ENCODE peak calls at places on chromosomes 16 and 17, in nine cellular contexts. One of them, this sample, is unnamed.

GRCh38 chr17:65058151-65058550 is 1.6 kb upstream of the GNA13 start:
- DNase-seq in stimulated activated CD4-positive, alpha-beta T cell treated with anti-CD3 and anti-CD28 coated beads, TNF-alpha, amount 100 ng/mL, for 48 hours: no peak
- DNase-seq in GOT3: no peak
- DNase-seq in A549: no peak
- DNase-seq in NCI-H2029: no peak
- DNase-seq in HFF-Myc: no peak
- DNase-seq in naive thymus-derived CD4-positive, alpha-beta T cell: no peak
- DNase-seq in effector memory CD4-positive, alpha-beta T cell: no peak
- DNase-seq in stimulated activated CD8-positive, alpha-beta memory T cell treated with anti-CD3 and anti-CD28 coated beads, Interleukin-4, amount 100 ng/mL, for 48 hours: no peak
- DNase-seq in this sample: no peak

GRCh38 chr17:42111901-42112551 is 488 bp downstream of the DHX58 start:
- DNase-seq in stimulated activated CD8-positive, alpha-beta memory T cell treated with anti-CD3 and anti-CD28 coated beads, Interleukin-4, amount 100 ng/mL, for 48 hours: peak
- DNase-seq in HFF-Myc: no peak
- DNase-seq in A549: no peak
- DNase-seq in stimulated activated CD4-positive, alpha-beta T cell treated with anti-CD3 and anti-CD28 coated beads, TNF-alpha, amount 100 ng/mL, for 48 hours: no peak
- DNase-seq in effector memory CD4-positive, alpha-beta T cell: peak
- DNase-seq in NCI-H2029: no peak
- DNase-seq in naive thymus-derived CD4-positive, alpha-beta T cell: no peak
- DNase-seq in GOT3: no peak
- DNase-seq in this sample: no peak

GRCh38 chr16:84854759-84855158 is 35.0 kb downstream of the CRISPLD2 start:
- DNase-seq in HFF-Myc: no peak
- DNase-seq in NCI-H2029: no peak
- DNase-seq in naive thymus-derived CD4-positive, alpha-beta T cell: no peak
- DNase-seq in stimulated activated CD8-positive, alpha-beta memory T cell treated with anti-CD3 and anti-CD28 coated beads, Interleukin-4, amount 100 ng/mL, for 48 hours: no peak
- DNase-seq in stimulated activated CD4-positive, alpha-beta T cell treated with anti-CD3 and anti-CD28 coated beads, TNF-alpha, amount 100 ng/mL, for 48 hours: no peak
- DNase-seq in A549: no peak
- DNase-seq in effector memory CD4-positive, alpha-beta T cell: no peak
- DNase-seq in GOT3: no peak
- DNase-seq in this sample: no peak

GRCh38 chr17:59491353-59492090 is 73.9 kb upstream of the DHX40 start:
- DNase-seq in naive thymus-derived CD4-positive, alpha-beta T cell: no peak
- DNase-seq in stimulated activated CD4-positive, alpha-beta T cell treated with anti-CD3 and anti-CD28 coated beads, TNF-alpha, amount 100 ng/mL, for 48 hours: no peak
- DNase-seq in effector memory CD4-positive, alpha-beta T cell: no peak
- DNase-seq in A549: no peak
- DNase-seq in NCI-H2029: no peak
- DNase-seq in stimulated activated CD8-positive, alpha-beta memory T cell treated with anti-CD3 and anti-CD28 coated beads, Interleukin-4, amount 100 ng/mL, for 48 hours: no peak
- DNase-seq in GOT3: no peak
- DNase-seq in HFF-Myc: no peak
- DNase-seq in this sample: no peak

GRCh38 chr17:1347681-1348318 is 52.2 kb downstream of the YWHAE start:
- DNase-seq in HFF-Myc: no peak
- DNase-seq in effector memory CD4-positive, alpha-beta T cell: no peak
- DNase-seq in GOT3: no peak
- DNase-seq in stimulated activated CD4-positive, alpha-beta T cell treated with anti-CD3 and anti-CD28 coated beads, TNF-alpha, amount 100 ng/mL, for 48 hours: no peak
- DNase-seq in A549: no peak
- DNase-seq in stimulated activated CD8-positive, alpha-beta memory T cell treated with anti-CD3 and anti-CD28 coated beads, Interleukin-4, amount 100 ng/mL, for 48 hours: no peak
- DNase-seq in NCI-H2029: no peak
- DNase-seq in naive thymus-derived CD4-positive, alpha-beta T cell: no peak
- DNase-seq in this sample: no peak

GRCh38 chr17:69093279-69093789 is 32.6 kb upstream of the ABCA9 start:
- DNase-seq in stimulated activated CD8-positive, alpha-beta memory T cell treated with anti-CD3 and anti-CD28 coated beads, Interleukin-4, amount 100 ng/mL, for 48 hours: no peak
- DNase-seq in A549: no peak
- DNase-seq in HFF-Myc: no peak
- DNase-seq in naive thymus-derived CD4-positive, alpha-beta T cell: no peak
- DNase-seq in effector memory CD4-positive, alpha-beta T cell: no peak
- DNase-seq in NCI-H2029: no peak
- DNase-seq in GOT3: no peak
- DNase-seq in stimulated activated CD4-positive, alpha-beta T cell treated with anti-CD3 and anti-CD28 coated beads, TNF-alpha, amount 100 ng/mL, for 48 hours: no peak
- DNase-seq in this sample: no peak

GRCh38 chr17:77530591-77530990 is 389.8 kb downstream of the SEC14L1 start:
- DNase-seq in NCI-H2029: no peak
- DNase-seq in HFF-Myc: no peak
- DNase-seq in naive thymus-derived CD4-positive, alpha-beta T cell: no peak
- DNase-seq in GOT3: no peak
- DNase-seq in stimulated activated CD4-positive, alpha-beta T cell treated with anti-CD3 and anti-CD28 coated beads, TNF-alpha, amount 100 ng/mL, for 48 hours: no peak
- DNase-seq in stimulated activated CD8-positive, alpha-beta memory T cell treated with anti-CD3 and anti-CD28 coated beads, Interleukin-4, amount 100 ng/mL, for 48 hours: no peak
- DNase-seq in effector memory CD4-positive, alpha-beta T cell: no peak
- DNase-seq in A549: no peak
- DNase-seq in this sample: no peak

GRCh38 chr17:29138991-29139682 is 41.1 kb downstream of the MYO18A start:
- DNase-seq in HFF-Myc: no peak
- DNase-seq in effector memory CD4-positive, alpha-beta T cell: no peak
- DNase-seq in naive thymus-derived CD4-positive, alpha-beta T cell: no peak
- DNase-seq in stimulated activated CD8-positive, alpha-beta memory T cell treated with anti-CD3 and anti-CD28 coated beads, Interleukin-4, amount 100 ng/mL, for 48 hours: peak
- DNase-seq in A549: no peak
- DNase-seq in GOT3: no peak
- DNase-seq in stimulated activated CD4-positive, alpha-beta T cell treated with anti-CD3 and anti-CD28 coated beads, TNF-alpha, amount 100 ng/mL, for 48 hours: no peak
- DNase-seq in NCI-H2029: peak
- DNase-seq in this sample: peak

GRCh38 chr16:6861136-6861535 is 471.5 kb upstream of the RBFOX1 start:
- DNase-seq in effector memory CD4-positive, alpha-beta T cell: no peak
- DNase-seq in A549: no peak
- DNase-seq in GOT3: no peak
- DNase-seq in stimulated activated CD8-positive, alpha-beta memory T cell treated with anti-CD3 and anti-CD28 coated beads, Interleukin-4, amount 100 ng/mL, for 48 hours: no peak
- DNase-seq in stimulated activated CD4-positive, alpha-beta T cell treated with anti-CD3 and anti-CD28 coated beads, TNF-alpha, amount 100 ng/mL, for 48 hours: no peak
- DNase-seq in naive thymus-derived CD4-positive, alpha-beta T cell: no peak
- DNase-seq in HFF-Myc: no peak
- DNase-seq in NCI-H2029: no peak
- DNase-seq in this sample: no peak

GRCh38 chr16:50247906-50248608 is 18.3 kb upstream of the ADCY7 start:
- DNase-seq in NCI-H2029: no peak
- DNase-seq in A549: no peak
- DNase-seq in GOT3: no peak
- DNase-seq in stimulated activated CD8-positive, alpha-beta memory T cell treated with anti-CD3 and anti-CD28 coated beads, Interleukin-4, amount 100 ng/mL, for 48 hours: no peak
- DNase-seq in HFF-Myc: no peak
- DNase-seq in effector memory CD4-positive, alpha-beta T cell: no peak
- DNase-seq in stimulated activated CD4-positive, alpha-beta T cell treated with anti-CD3 and anti-CD28 coated beads, TNF-alpha, amount 100 ng/mL, for 48 hours: no peak
- DNase-seq in naive thymus-derived CD4-positive, alpha-beta T cell: no peak
- DNase-seq in this sample: no peak

GRCh38 chr17:30318190-30318589 is 15.7 kb downstream of the TMIGD1 start:
- DNase-seq in GOT3: no peak
- DNase-seq in stimulated activated CD8-positive, alpha-beta memory T cell treated with anti-CD3 and anti-CD28 coated beads, Interleukin-4, amount 100 ng/mL, for 48 hours: no peak
- DNase-seq in A549: no peak
- DNase-seq in NCI-H2029: peak
- DNase-seq in stimulated activated CD4-positive, alpha-beta T cell treated with anti-CD3 and anti-CD28 coated beads, TNF-alpha, amount 100 ng/mL, for 48 hours: no peak
- DNase-seq in naive thymus-derived CD4-positive, alpha-beta T cell: no peak
- DNase-seq in HFF-Myc: no peak
- DNase-seq in effector memory CD4-positive, alpha-beta T cell: no peak
- DNase-seq in this sample: no peak

GRCh38 chr16:23920899-23921298 is 85.1 kb downstream of the PRKCB start:
- DNase-seq in naive thymus-derived CD4-positive, alpha-beta T cell: no peak
- DNase-seq in stimulated activated CD8-positive, alpha-beta memory T cell treated with anti-CD3 and anti-CD28 coated beads, Interleukin-4, amount 100 ng/mL, for 48 hours: no peak
- DNase-seq in A549: no peak
- DNase-seq in HFF-Myc: no peak
- DNase-seq in stimulated activated CD4-positive, alpha-beta T cell treated with anti-CD3 and anti-CD28 coated beads, TNF-alpha, amount 100 ng/mL, for 48 hours: no peak
- DNase-seq in NCI-H2029: no peak
- DNase-seq in effector memory CD4-positive, alpha-beta T cell: no peak
- DNase-seq in GOT3: no peak
- DNase-seq in this sample: no peak

GRCh38 chr17:58321571-58322525 is 6.7 kb downstream of the TSPOAP1 start:
- DNase-seq in naive thymus-derived CD4-positive, alpha-beta T cell: no peak
- DNase-seq in HFF-Myc: no peak
- DNase-seq in stimulated activated CD8-positive, alpha-beta memory T cell treated with anti-CD3 and anti-CD28 coated beads, Interleukin-4, amount 100 ng/mL, for 48 hours: no peak
- DNase-seq in GOT3: no peak
- DNase-seq in effector memory CD4-positive, alpha-beta T cell: no peak
- DNase-seq in NCI-H2029: no peak
- DNase-seq in A549: no peak
- DNase-seq in stimulated activated CD4-positive, alpha-beta T cell treated with anti-CD3 and anti-CD28 coated beads, TNF-alpha, amount 100 ng/mL, for 48 hours: no peak
- DNase-seq in this sample: no peak

GRCh38 chr16:168424-168823 is 2.6 kb downstream of the HBM start:
- DNase-seq in naive thymus-derived CD4-positive, alpha-beta T cell: no peak
- DNase-seq in A549: no peak
- DNase-seq in NCI-H2029: peak
- DNase-seq in effector memory CD4-positive, alpha-beta T cell: no peak
- DNase-seq in GOT3: no peak
- DNase-seq in stimulated activated CD8-positive, alpha-beta memory T cell treated with anti-CD3 and anti-CD28 coated beads, Interleukin-4, amount 100 ng/mL, for 48 hours: no peak
- DNase-seq in stimulated activated CD4-positive, alpha-beta T cell treated with anti-CD3 and anti-CD28 coated beads, TNF-alpha, amount 100 ng/mL, for 48 hours: no peak
- DNase-seq in HFF-Myc: no peak
- DNase-seq in this sample: no peak

GRCh38 chr16:25264599-25264998 is 7.0 kb upstream of the ZKSCAN2 start:
- DNase-seq in effector memory CD4-positive, alpha-beta T cell: no peak
- DNase-seq in stimulated activated CD4-positive, alpha-beta T cell treated with anti-CD3 and anti-CD28 coated beads, TNF-alpha, amount 100 ng/mL, for 48 hours: no peak
- DNase-seq in NCI-H2029: no peak
- DNase-seq in GOT3: no peak
- DNase-seq in A549: no peak
- DNase-seq in HFF-Myc: no peak
- DNase-seq in naive thymus-derived CD4-positive, alpha-beta T cell: no peak
- DNase-seq in stimulated activated CD8-positive, alpha-beta memory T cell treated with anti-CD3 and anti-CD28 coated beads, Interleukin-4, amount 100 ng/mL, for 48 hours: peak
- DNase-seq in this sample: no peak

GRCh38 chr17:77409282-77410161 is 268.8 kb downstream of the SEC14L1 start:
- DNase-seq in effector memory CD4-positive, alpha-beta T cell: peak
- DNase-seq in HFF-Myc: peak
- DNase-seq in NCI-H2029: no peak
- DNase-seq in naive thymus-derived CD4-positive, alpha-beta T cell: peak
- DNase-seq in GOT3: no peak
- DNase-seq in stimulated activated CD8-positive, alpha-beta memory T cell treated with anti-CD3 and anti-CD28 coated beads, Interleukin-4, amount 100 ng/mL, for 48 hours: no peak
- DNase-seq in A549: no peak
- DNase-seq in stimulated activated CD4-positive, alpha-beta T cell treated with anti-CD3 and anti-CD28 coated beads, TNF-alpha, amount 100 ng/mL, for 48 hours: no peak
- DNase-seq in this sample: peak

GRCh38 chr17:28834420-28834819 is 8.2 kb downstream of the FAM222B start:
- DNase-seq in stimulated activated CD4-positive, alpha-beta T cell treated with anti-CD3 and anti-CD28 coated beads, TNF-alpha, amount 100 ng/mL, for 48 hours: no peak
- DNase-seq in HFF-Myc: no peak
- DNase-seq in stimulated activated CD8-positive, alpha-beta memory T cell treated with anti-CD3 and anti-CD28 coated beads, Interleukin-4, amount 100 ng/mL, for 48 hours: no peak
- DNase-seq in effector memory CD4-positive, alpha-beta T cell: no peak
- DNase-seq in naive thymus-derived CD4-positive, alpha-beta T cell: no peak
- DNase-seq in A549: no peak
- DNase-seq in NCI-H2029: no peak
- DNase-seq in GOT3: no peak
- DNase-seq in this sample: no peak

GRCh38 chr16:50940275-50940854 is 198.5 kb downstream of the CYLD start:
- DNase-seq in stimulated activated CD8-positive, alpha-beta memory T cell treated with anti-CD3 and anti-CD28 coated beads, Interleukin-4, amount 100 ng/mL, for 48 hours: no peak
- DNase-seq in GOT3: no peak
- DNase-seq in effector memory CD4-positive, alpha-beta T cell: no peak
- DNase-seq in A549: no peak
- DNase-seq in HFF-Myc: no peak
- DNase-seq in naive thymus-derived CD4-positive, alpha-beta T cell: no peak
- DNase-seq in stimulated activated CD4-positive, alpha-beta T cell treated with anti-CD3 and anti-CD28 coated beads, TNF-alpha, amount 100 ng/mL, for 48 hours: no peak
- DNase-seq in NCI-H2029: peak
- DNase-seq in this sample: no peak

GRCh38 chr17:44775838-44776621 is 17.2 kb downstream of the ADAM11 start:
- DNase-seq in A549: peak
- DNase-seq in naive thymus-derived CD4-positive, alpha-beta T cell: no peak
- DNase-seq in stimulated activated CD4-positive, alpha-beta T cell treated with anti-CD3 and anti-CD28 coated beads, TNF-alpha, amount 100 ng/mL, for 48 hours: no peak
- DNase-seq in effector memory CD4-positive, alpha-beta T cell: no peak
- DNase-seq in NCI-H2029: peak
- DNase-seq in stimulated activated CD8-positive, alpha-beta memory T cell treated with anti-CD3 and anti-CD28 coated beads, Interleukin-4, amount 100 ng/mL, for 48 hours: no peak
- DNase-seq in GOT3: no peak
- DNase-seq in HFF-Myc: no peak
- DNase-seq in this sample: no peak

GRCh38 chr17:72237223-72237622 is 116.4 kb downstream of the SOX9 start:
- DNase-seq in NCI-H2029: no peak
- DNase-seq in HFF-Myc: no peak
- DNase-seq in effector memory CD4-positive, alpha-beta T cell: no peak
- DNase-seq in naive thymus-derived CD4-positive, alpha-beta T cell: no peak
- DNase-seq in GOT3: no peak
- DNase-seq in A549: no peak
- DNase-seq in stimulated activated CD8-positive, alpha-beta memory T cell treated with anti-CD3 and anti-CD28 coated beads, Interleukin-4, amount 100 ng/mL, for 48 hours: no peak
- DNase-seq in stimulated activated CD4-positive, alpha-beta T cell treated with anti-CD3 and anti-CD28 coated beads, TNF-alpha, amount 100 ng/mL, for 48 hours: no peak
- DNase-seq in this sample: no peak

GRCh38 chr16:11402051-11402744 is 56.9 kb downstream of the RMI2 start:
- DNase-seq in effector memory CD4-positive, alpha-beta T cell: no peak
- DNase-seq in naive thymus-derived CD4-positive, alpha-beta T cell: no peak
- DNase-seq in stimulated activated CD8-positive, alpha-beta memory T cell treated with anti-CD3 and anti-CD28 coated beads, Interleukin-4, amount 100 ng/mL, for 48 hours: no peak
- DNase-seq in NCI-H2029: no peak
- DNase-seq in A549: no peak
- DNase-seq in GOT3: no peak
- DNase-seq in HFF-Myc: no peak
- DNase-seq in stimulated activated CD4-positive, alpha-beta T cell treated with anti-CD3 and anti-CD28 coated beads, TNF-alpha, amount 100 ng/mL, for 48 hours: no peak
- DNase-seq in this sample: no peak

GRCh38 chr17:39665642-39666221 is 583 bp downstream of the TCAP start:
- DNase-seq in A549: peak
- DNase-seq in NCI-H2029: no peak
- DNase-seq in HFF-Myc: no peak
- DNase-seq in GOT3: no peak
- DNase-seq in naive thymus-derived CD4-positive, alpha-beta T cell: no peak
- DNase-seq in stimulated activated CD8-positive, alpha-beta memory T cell treated with anti-CD3 and anti-CD28 coated beads, Interleukin-4, amount 100 ng/mL, for 48 hours: no peak
- DNase-seq in stimulated activated CD4-positive, alpha-beta T cell treated with anti-CD3 and anti-CD28 coated beads, TNF-alpha, amount 100 ng/mL, for 48 hours: no peak
- DNase-seq in effector memory CD4-positive, alpha-beta T cell: no peak
- DNase-seq in this sample: no peak

GRCh38 chr17:55722016-55722706 is 503 bp downstream of the TMEM100 start:
- DNase-seq in effector memory CD4-positive, alpha-beta T cell: no peak
- DNase-seq in stimulated activated CD8-positive, alpha-beta memory T cell treated with anti-CD3 and anti-CD28 coated beads, Interleukin-4, amount 100 ng/mL, for 48 hours: no peak
- DNase-seq in A549: no peak
- DNase-seq in stimulated activated CD4-positive, alpha-beta T cell treated with anti-CD3 and anti-CD28 coated beads, TNF-alpha, amount 100 ng/mL, for 48 hours: no peak
- DNase-seq in NCI-H2029: no peak
- DNase-seq in HFF-Myc: no peak
- DNase-seq in naive thymus-derived CD4-positive, alpha-beta T cell: no peak
- DNase-seq in GOT3: no peak
- DNase-seq in this sample: no peak

GRCh38 chr16:81482329-81483063 is 37.9 kb downstream of the CMIP start:
- DNase-seq in A549: no peak
- DNase-seq in stimulated activated CD8-positive, alpha-beta memory T cell treated with anti-CD3 and anti-CD28 coated beads, Interleukin-4, amount 100 ng/mL, for 48 hours: no peak
- DNase-seq in NCI-H2029: no peak
- DNase-seq in stimulated activated CD4-positive, alpha-beta T cell treated with anti-CD3 and anti-CD28 coated beads, TNF-alpha, amount 100 ng/mL, for 48 hours: no peak
- DNase-seq in GOT3: no peak
- DNase-seq in HFF-Myc: no peak
- DNase-seq in naive thymus-derived CD4-positive, alpha-beta T cell: no peak
- DNase-seq in effector memory CD4-positive, alpha-beta T cell: no peak
- DNase-seq in this sample: no peak

GRCh38 chr17:47803201-47803600 is 18.4 kb downstream of the OSBPL7 start:
- DNase-seq in effector memory CD4-positive, alpha-beta T cell: no peak
- DNase-seq in NCI-H2029: no peak
- DNase-seq in GOT3: no peak
- DNase-seq in stimulated activated CD4-positive, alpha-beta T cell treated with anti-CD3 and anti-CD28 coated beads, TNF-alpha, amount 100 ng/mL, for 48 hours: no peak
- DNase-seq in stimulated activated CD8-positive, alpha-beta memory T cell treated with anti-CD3 and anti-CD28 coated beads, Interleukin-4, amount 100 ng/mL, for 48 hours: no peak
- DNase-seq in naive thymus-derived CD4-positive, alpha-beta T cell: no peak
- DNase-seq in A549: no peak
- DNase-seq in HFF-Myc: no peak
- DNase-seq in this sample: no peak

GRCh38 chr16:2689968-2690830 is 7.9 kb downstream of the KCTD5 start:
- DNase-seq in A549: no peak
- DNase-seq in HFF-Myc: no peak
- DNase-seq in stimulated activated CD4-positive, alpha-beta T cell treated with anti-CD3 and anti-CD28 coated beads, TNF-alpha, amount 100 ng/mL, for 48 hours: no peak
- DNase-seq in GOT3: no peak
- DNase-seq in effector memory CD4-positive, alpha-beta T cell: no peak
- DNase-seq in stimulated activated CD8-positive, alpha-beta memory T cell treated with anti-CD3 and anti-CD28 coated beads, Interleukin-4, amount 100 ng/mL, for 48 hours: no peak
- DNase-seq in NCI-H2029: no peak
- DNase-seq in naive thymus-derived CD4-positive, alpha-beta T cell: no peak
- DNase-seq in this sample: no peak

GRCh38 chr16:52546291-52546941 is 527 bp downstream of the TOX3 start:
- DNase-seq in stimulated activated CD8-positive, alpha-beta memory T cell treated with anti-CD3 and anti-CD28 coated beads, Interleukin-4, amount 100 ng/mL, for 48 hours: no peak
- DNase-seq in effector memory CD4-positive, alpha-beta T cell: no peak
- DNase-seq in A549: no peak
- DNase-seq in GOT3: no peak
- DNase-seq in stimulated activated CD4-positive, alpha-beta T cell treated with anti-CD3 and anti-CD28 coated beads, TNF-alpha, amount 100 ng/mL, for 48 hours: no peak
- DNase-seq in HFF-Myc: no peak
- DNase-seq in NCI-H2029: no peak
- DNase-seq in naive thymus-derived CD4-positive, alpha-beta T cell: no peak
- DNase-seq in this sample: no peak

GRCh38 chr17:63918305-63918704 is 334 bp downstream of the GH1 start:
- DNase-seq in HFF-Myc: no peak
- DNase-seq in effector memory CD4-positive, alpha-beta T cell: no peak
- DNase-seq in A549: no peak
- DNase-seq in NCI-H2029: no peak
- DNase-seq in stimulated activated CD8-positive, alpha-beta memory T cell treated with anti-CD3 and anti-CD28 coated beads, Interleukin-4, amount 100 ng/mL, for 48 hours: no peak
- DNase-seq in GOT3: no peak
- DNase-seq in naive thymus-derived CD4-positive, alpha-beta T cell: no peak
- DNase-seq in stimulated activated CD4-positive, alpha-beta T cell treated with anti-CD3 and anti-CD28 coated beads, TNF-alpha, amount 100 ng/mL, for 48 hours: no peak
- DNase-seq in this sample: no peak

GRCh38 chr16:73126453-73126853 is 78.5 kb upstream of the ZFHX3 start:
- DNase-seq in effector memory CD4-positive, alpha-beta T cell: no peak
- DNase-seq in stimulated activated CD4-positive, alpha-beta T cell treated with anti-CD3 and anti-CD28 coated beads, TNF-alpha, amount 100 ng/mL, for 48 hours: no peak
- DNase-seq in NCI-H2029: no peak
- DNase-seq in GOT3: no peak
- DNase-seq in HFF-Myc: no peak
- DNase-seq in A549: no peak
- DNase-seq in stimulated activated CD8-positive, alpha-beta memory T cell treated with anti-CD3 and anti-CD28 coated beads, Interleukin-4, amount 100 ng/mL, for 48 hours: no peak
- DNase-seq in naive thymus-derived CD4-positive, alpha-beta T cell: no peak
- DNase-seq in this sample: no peak

GRCh38 chr16:48526058-48526957 is 83.7 kb downstream of the N4BP1 start:
- DNase-seq in NCI-H2029: peak
- DNase-seq in A549: peak
- DNase-seq in effector memory CD4-positive, alpha-beta T cell: no peak
- DNase-seq in GOT3: no peak
- DNase-seq in naive thymus-derived CD4-positive, alpha-beta T cell: no peak
- DNase-seq in stimulated activated CD8-positive, alpha-beta memory T cell treated with anti-CD3 and anti-CD28 coated beads, Interleukin-4, amount 100 ng/mL, for 48 hours: peak
- DNase-seq in stimulated activated CD4-positive, alpha-beta T cell treated with anti-CD3 and anti-CD28 coated beads, TNF-alpha, amount 100 ng/mL, for 48 hours: no peak
- DNase-seq in HFF-Myc: no peak
- DNase-seq in this sample: no peak

GRCh38 chr17:79324219-79324618 is 249.6 kb downstream of the ENGASE start:
- DNase-seq in naive thymus-derived CD4-positive, alpha-beta T cell: no peak
- DNase-seq in HFF-Myc: no peak
- DNase-seq in GOT3: no peak
- DNase-seq in stimulated activated CD8-positive, alpha-beta memory T cell treated with anti-CD3 and anti-CD28 coated beads, Interleukin-4, amount 100 ng/mL, for 48 hours: no peak
- DNase-seq in effector memory CD4-positive, alpha-beta T cell: no peak
- DNase-seq in NCI-H2029: no peak
- DNase-seq in stimulated activated CD4-positive, alpha-beta T cell treated with anti-CD3 and anti-CD28 coated beads, TNF-alpha, amount 100 ng/mL, for 48 hours: no peak
- DNase-seq in A549: no peak
- DNase-seq in this sample: no peak

This sample was measured in naive thymus-derived CD8-positive, alpha-beta T cell.